ENCODE peak calls at places on chromosomes 7 and 10, in five cellular contexts. One of them, this sample, is unnamed.

GRCh38 chr10:109961181-109962001 is 38.1 kb upstream of the XPNPEP1 start:
- DNase-seq in vagina: no peak
- DNase-seq in spleen: no peak
- DNase-seq in stomach: no peak
- DNase-seq in transverse colon: no peak
- DNase-seq in this sample: no peak

GRCh38 chr10:57162231-57162630 is 801.2 kb upstream of the ZWINT start:
- DNase-seq in spleen: no peak
- DNase-seq in vagina: no peak
- DNase-seq in transverse colon: no peak
- DNase-seq in stomach: no peak
- DNase-seq in this sample: no peak

GRCh38 chr7:9981950-9982349 is 991.7 kb upstream of the PHF14 start:
- DNase-seq in spleen: no peak
- DNase-seq in transverse colon: no peak
- DNase-seq in stomach: no peak
- DNase-seq in vagina: no peak
- DNase-seq in this sample: no peak

GRCh38 chr7:85489498-85489897 is 302.6 kb upstream of the SEMA3D start:
- DNase-seq in vagina: no peak
- DNase-seq in spleen: no peak
- DNase-seq in transverse colon: no peak
- DNase-seq in stomach: no peak
- DNase-seq in this sample: no peak

GRCh38 chr10:132862485-132863420 is 76.8 kb upstream of the NKX6-2 start:
- DNase-seq in transverse colon: peak
- DNase-seq in stomach: peak
- DNase-seq in vagina: no peak
- DNase-seq in spleen: peak
- DNase-seq in this sample: no peak

GRCh38 chr7:139825666-139826290 is 3.3 kb upstream of the TBXAS1 start:
- DNase-seq in stomach: no peak
- DNase-seq in spleen: no peak
- DNase-seq in transverse colon: no peak
- DNase-seq in vagina: no peak
- DNase-seq in this sample: no peak

GRCh38 chr10:124561206-124561605 is 99.6 kb downstream of the LHPP start:
- DNase-seq in spleen: peak
- DNase-seq in stomach: no peak
- DNase-seq in vagina: no peak
- DNase-seq in transverse colon: no peak
- DNase-seq in this sample: no peak

GRCh38 chr10:34731885-34732701 is 83.0 kb downstream of the PARD3 start:
- DNase-seq in spleen: no peak
- DNase-seq in vagina: no peak
- DNase-seq in transverse colon: no peak
- DNase-seq in stomach: no peak
- DNase-seq in this sample: no peak

GRCh38 chr10:115895196-115895595 is 377.8 kb downstream of the GFRA1 start:
- DNase-seq in transverse colon: no peak
- DNase-seq in vagina: no peak
- DNase-seq in stomach: no peak
- DNase-seq in spleen: no peak
- DNase-seq in this sample: no peak

GRCh38 chr7:8291742-8292141 is 29.8 kb upstream of the ICA1 start:
- DNase-seq in vagina: no peak
- DNase-seq in stomach: no peak
- DNase-seq in transverse colon: no peak
- DNase-seq in spleen: no peak
- DNase-seq in this sample: no peak

GRCh38 chr7:26100940-26101339 is 51.1 kb upstream of the NFE2L3 start:
- DNase-seq in stomach: no peak
- DNase-seq in transverse colon: no peak
- DNase-seq in spleen: no peak
- DNase-seq in vagina: no peak
- DNase-seq in this sample: no peak

GRCh38 chr10:14952851-14953451 is 945 bp downstream of the DCLRE1C start:
- DNase-seq in spleen: no peak
- DNase-seq in stomach: no peak
- DNase-seq in transverse colon: no peak
- DNase-seq in vagina: no peak
- DNase-seq in this sample: no peak

GRCh38 chr7:69403169-69403568 is 195.1 kb upstream of the AUTS2 start:
- DNase-seq in vagina: no peak
- DNase-seq in spleen: peak
- DNase-seq in stomach: no peak
- DNase-seq in transverse colon: no peak
- DNase-seq in this sample: no peak

GRCh38 chr7:5636914-5637313 is 144.5 kb downstream of the RNF216 start:
- DNase-seq in spleen: peak
- DNase-seq in stomach: peak
- DNase-seq in vagina: no peak
- DNase-seq in transverse colon: peak
- DNase-seq in this sample: no peak

GRCh38 chr10:17115683-17116082 is 13.9 kb downstream of the CUBN start:
- DNase-seq in stomach: no peak
- DNase-seq in vagina: no peak
- DNase-seq in spleen: no peak
- DNase-seq in transverse colon: no peak
- DNase-seq in this sample: no peak

GRCh38 chr10:49668684-49669083 is 10.8 kb upstream of the C10orf53 start:
- DNase-seq in spleen: no peak
- DNase-seq in transverse colon: no peak
- DNase-seq in vagina: no peak
- DNase-seq in stomach: no peak
- DNase-seq in this sample: no peak

GRCh38 chr10:129910861-129911260 is 53.2 kb downstream of the EBF3 start:
- DNase-seq in vagina: no peak
- DNase-seq in stomach: no peak
- DNase-seq in transverse colon: no peak
- DNase-seq in spleen: no peak
- DNase-seq in this sample: no peak

GRCh38 chr7:47757946-47758371 is 176.0 kb upstream of the TNS3 start:
- DNase-seq in transverse colon: peak
- DNase-seq in vagina: no peak
- DNase-seq in spleen: no peak
- DNase-seq in stomach: peak
- DNase-seq in this sample: peak

GRCh38 chr10:3068201-3068967 is 1.0 kb downstream of the PFKP start:
- DNase-seq in stomach: peak
- DNase-seq in transverse colon: peak
- DNase-seq in spleen: peak
- DNase-seq in vagina: no peak
- DNase-seq in this sample: peak
- TF ChIP-seq CTCF in stomach: peak
- TF ChIP-seq CTCF in transverse colon: peak
- TF ChIP-seq CTCF in spleen: peak
- TF ChIP-seq CTCF in vagina: peak
- TF ChIP-seq CTCF in this sample: no peak

GRCh38 chr10:103470755-103471653 is 8.0 kb downstream of the CALHM3 start:
- DNase-seq in vagina: no peak
- DNase-seq in transverse colon: peak
- DNase-seq in stomach: peak
- DNase-seq in spleen: peak
- DNase-seq in this sample: no peak
- TF ChIP-seq POLR2A in vagina: no peak
- TF ChIP-seq POLR2A in transverse colon: no peak
- TF ChIP-seq POLR2A in stomach: no peak
- TF ChIP-seq POLR2A in spleen: no peak
- TF ChIP-seq POLR2A in this sample: no peak

GRCh38 chr10:126062132-126063032 is 166.0 kb downstream of the FANK1 start:
- DNase-seq in vagina: no peak
- DNase-seq in transverse colon: peak
- DNase-seq in stomach: peak
- DNase-seq in spleen: no peak
- DNase-seq in this sample: no peak
- TF ChIP-seq POLR2AphosphoS5 in vagina: peak
- TF ChIP-seq POLR2AphosphoS5 in transverse colon: no peak
- TF ChIP-seq POLR2AphosphoS5 in stomach: peak
- TF ChIP-seq POLR2AphosphoS5 in spleen: peak
- TF ChIP-seq POLR2AphosphoS5 in this sample: no peak

GRCh38 chr10:86583983-86584382 is 62.4 kb upstream of the WAPL start:
- DNase-seq in stomach: no peak
- DNase-seq in vagina: no peak
- DNase-seq in transverse colon: no peak
- DNase-seq in spleen: no peak
- DNase-seq in this sample: no peak
- TF ChIP-seq CTCF in stomach: no peak
- TF ChIP-seq CTCF in vagina: no peak
- TF ChIP-seq CTCF in transverse colon: no peak
- TF ChIP-seq CTCF in spleen: no peak
- TF ChIP-seq CTCF in this sample: no peak

DNA sequence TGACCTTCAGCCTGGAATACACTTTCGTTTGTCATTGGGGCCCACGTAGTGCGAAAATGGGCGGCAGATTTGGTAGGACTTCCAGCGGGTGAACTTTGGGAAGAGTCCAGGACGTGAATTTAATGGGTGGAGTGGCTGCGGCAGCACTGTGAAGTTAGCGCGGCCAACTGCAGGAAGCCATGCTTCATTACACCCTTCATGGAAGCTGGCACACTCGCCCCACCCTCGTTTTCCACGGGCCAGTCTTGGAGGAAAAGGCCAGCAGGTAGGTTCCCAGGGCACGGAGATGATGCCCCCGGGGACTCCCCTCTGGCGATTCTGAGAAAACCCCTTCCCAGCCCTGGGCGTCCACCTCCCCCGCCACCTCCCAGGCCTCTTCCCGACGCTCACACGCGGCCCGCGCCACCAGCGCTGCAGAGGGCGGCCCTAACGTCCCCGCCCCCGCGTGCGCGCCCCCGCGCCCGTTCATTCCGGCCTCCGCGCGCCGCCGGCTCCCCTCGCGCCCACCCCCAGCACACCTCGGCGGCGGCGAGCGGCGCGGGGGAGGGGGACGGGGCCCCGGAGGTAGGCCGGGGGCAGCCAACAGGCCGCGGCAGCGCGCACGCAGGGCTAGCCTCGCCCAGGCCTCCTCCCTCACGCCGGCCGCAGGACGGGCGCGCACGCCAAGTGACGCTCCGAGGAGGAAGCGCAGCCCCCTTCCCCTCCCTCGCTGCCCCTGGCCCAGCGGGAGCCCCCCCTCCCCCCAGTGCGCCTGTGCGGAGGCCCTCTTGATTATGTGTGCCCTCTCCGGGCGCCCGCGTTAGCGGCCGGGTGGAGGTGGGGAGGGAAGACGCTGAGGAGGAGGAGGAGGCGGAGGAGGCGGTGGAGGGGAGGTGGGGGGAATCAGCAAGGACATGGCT is at the start of gene MLLT10:
- DNase-seq in vagina: no peak
- DNase-seq in transverse colon: peak
- DNase-seq in stomach: peak
- DNase-seq in spleen: peak
- DNase-seq in this sample: peak
- TF ChIP-seq POLR2A in vagina: peak
- TF ChIP-seq POLR2A in transverse colon: peak
- TF ChIP-seq POLR2A in stomach: no peak
- TF ChIP-seq POLR2A in spleen: no peak
- TF ChIP-seq POLR2A in this sample: peak

GRCh38 chr10:102643346-102644065 is 773 bp upstream of the TRIM8 start:
- DNase-seq in stomach: peak
- DNase-seq in spleen: peak
- DNase-seq in vagina: no peak
- DNase-seq in transverse colon: peak
- DNase-seq in this sample: peak
- TF ChIP-seq POLR2AphosphoS5 in stomach: peak
- TF ChIP-seq POLR2AphosphoS5 in spleen: no peak
- TF ChIP-seq POLR2AphosphoS5 in vagina: no peak
- TF ChIP-seq POLR2AphosphoS5 in transverse colon: no peak
- TF ChIP-seq POLR2AphosphoS5 in this sample: no peak

GRCh38 chr7:104252409-104253134 is 44.8 kb upstream of the ORC5 start:
- DNase-seq in transverse colon: no peak
- DNase-seq in vagina: no peak
- DNase-seq in spleen: no peak
- DNase-seq in stomach: no peak
- DNase-seq in this sample: no peak
- TF ChIP-seq CTCF in transverse colon: no peak
- TF ChIP-seq CTCF in vagina: no peak
- TF ChIP-seq CTCF in spleen: no peak
- TF ChIP-seq CTCF in stomach: no peak
- TF ChIP-seq CTCF in this sample: no peak